ENCODE peak calls at places on chromosome 2, in nine cellular contexts. One of them, this sample, is unnamed.

GRCh38 chr2:180040146-180040925 is 33.2 kb upstream of the CWC22 start:
- DNase-seq in HCT116: no peak
- DNase-seq in breast epithelium: no peak
- DNase-seq in sigmoid colon: no peak
- DNase-seq in spleen: no peak
- DNase-seq in HepG2: no peak
- DNase-seq in GM23338: no peak
- DNase-seq in HL-60: no peak
- DNase-seq in H1: no peak
- DNase-seq in this sample: no peak

GRCh38 chr2:226649871-226650660 is 149.6 kb downstream of the IRS1 start:
- DNase-seq in HCT116: peak
- DNase-seq in breast epithelium: peak
- DNase-seq in sigmoid colon: peak
- DNase-seq in spleen: peak
- DNase-seq in HepG2: peak
- DNase-seq in GM23338: peak
- DNase-seq in HL-60: peak
- DNase-seq in H1: peak
- DNase-seq in this sample: no peak

GRCh38 chr2:186347472-186347871 is 138.6 kb upstream of the ZC3H15 start:
- DNase-seq in HCT116: no peak
- DNase-seq in breast epithelium: no peak
- DNase-seq in sigmoid colon: no peak
- DNase-seq in spleen: no peak
- DNase-seq in HepG2: no peak
- DNase-seq in GM23338: no peak
- DNase-seq in HL-60: no peak
- DNase-seq in H1: no peak
- DNase-seq in this sample: no peak

GRCh38 chr2:73906847-73907505 is 14.2 kb downstream of the ACTG2 start:
- DNase-seq in HCT116: no peak
- DNase-seq in breast epithelium: no peak
- DNase-seq in sigmoid colon: peak
- DNase-seq in spleen: no peak
- DNase-seq in HepG2: no peak
- DNase-seq in GM23338: no peak
- DNase-seq in HL-60: no peak
- DNase-seq in H1: no peak
- DNase-seq in this sample: no peak

GRCh38 chr2:68292108-68292710 is 27.5 kb downstream of the CNRIP1 start:
- DNase-seq in HCT116: peak
- DNase-seq in breast epithelium: no peak
- DNase-seq in sigmoid colon: no peak
- DNase-seq in spleen: no peak
- DNase-seq in HepG2: peak
- DNase-seq in GM23338: peak
- DNase-seq in HL-60: peak
- DNase-seq in H1: no peak
- DNase-seq in this sample: no peak

GRCh38 chr2:229344151-229344551 is 73.1 kb upstream of the PID1 start:
- DNase-seq in HCT116: no peak
- DNase-seq in breast epithelium: no peak
- DNase-seq in sigmoid colon: no peak
- DNase-seq in spleen: no peak
- DNase-seq in HepG2: no peak
- DNase-seq in GM23338: no peak
- DNase-seq in HL-60: no peak
- DNase-seq in H1: no peak
- DNase-seq in this sample: no peak

GRCh38 chr2:11703700-11704099 is 33.7 kb upstream of the NTSR2 start:
- DNase-seq in HCT116: no peak
- DNase-seq in breast epithelium: no peak
- DNase-seq in sigmoid colon: no peak
- DNase-seq in spleen: no peak
- DNase-seq in HepG2: no peak
- DNase-seq in GM23338: no peak
- DNase-seq in HL-60: no peak
- DNase-seq in H1: no peak
- DNase-seq in this sample: no peak

GRCh38 chr2:164706522-164706921 is 85.2 kb upstream of the GRB14 start:
- DNase-seq in HCT116: no peak
- DNase-seq in breast epithelium: no peak
- DNase-seq in sigmoid colon: no peak
- DNase-seq in spleen: no peak
- DNase-seq in HepG2: no peak
- DNase-seq in GM23338: no peak
- DNase-seq in HL-60: no peak
- DNase-seq in H1: no peak
- DNase-seq in this sample: no peak

GRCh38 chr2:64141711-64142405 is 2.4 kb downstream of the PELI1 start:
- DNase-seq in HCT116: no peak
- DNase-seq in breast epithelium: no peak
- DNase-seq in sigmoid colon: no peak
- DNase-seq in spleen: no peak
- DNase-seq in HepG2: no peak
- DNase-seq in GM23338: peak
- DNase-seq in HL-60: no peak
- DNase-seq in H1: no peak
- DNase-seq in this sample: no peak

GRCh38 chr2:29744976-29745375 is 176.4 kb downstream of the ALK start:
- DNase-seq in HCT116: no peak
- DNase-seq in breast epithelium: no peak
- DNase-seq in sigmoid colon: no peak
- DNase-seq in spleen: no peak
- DNase-seq in HepG2: no peak
- DNase-seq in GM23338: no peak
- DNase-seq in HL-60: no peak
- DNase-seq in H1: no peak
- DNase-seq in this sample: no peak

GRCh38 chr2:12717988-12718661 is 1.4 kb downstream of the TRIB2 start:
- DNase-seq in HCT116: no peak
- DNase-seq in breast epithelium: no peak
- DNase-seq in sigmoid colon: peak
- DNase-seq in spleen: peak
- DNase-seq in HepG2: no peak
- DNase-seq in GM23338: peak
- DNase-seq in HL-60: no peak
- DNase-seq in H1: no peak
- DNase-seq in this sample: no peak

GRCh38 chr2:20565623-20566236 is 85.2 kb downstream of the HS1BP3 start:
- DNase-seq in HCT116: no peak
- DNase-seq in breast epithelium: no peak
- DNase-seq in sigmoid colon: no peak
- DNase-seq in spleen: no peak
- DNase-seq in HepG2: peak
- DNase-seq in GM23338: no peak
- DNase-seq in HL-60: no peak
- DNase-seq in H1: no peak
- DNase-seq in this sample: no peak

GRCh38 chr2:206823178-206823577 is 57.8 kb downstream of the FASTKD2 start:
- DNase-seq in HCT116: no peak
- DNase-seq in breast epithelium: no peak
- DNase-seq in sigmoid colon: peak
- DNase-seq in spleen: no peak
- DNase-seq in HepG2: no peak
- DNase-seq in GM23338: no peak
- DNase-seq in HL-60: no peak
- DNase-seq in H1: no peak
- DNase-seq in this sample: no peak
- TF ChIP-seq POLR2AphosphoS5 in HCT116: no peak
- TF ChIP-seq POLR2AphosphoS5 in breast epithelium: no peak
- TF ChIP-seq POLR2AphosphoS5 in sigmoid colon: peak
- TF ChIP-seq POLR2AphosphoS5 in spleen: peak
- TF ChIP-seq POLR2AphosphoS5 in HepG2: no peak
- TF ChIP-seq POLR2AphosphoS5 in GM23338: no peak
- TF ChIP-seq POLR2AphosphoS5 in HL-60: no peak
- TF ChIP-seq POLR2AphosphoS5 in H1: no peak
- TF ChIP-seq POLR2AphosphoS5 in this sample: no peak

GRCh38 chr2:102141011-102141914 is 1.3 kb upstream of the IL1R1 start:
- DNase-seq in HCT116: no peak
- DNase-seq in breast epithelium: no peak
- DNase-seq in sigmoid colon: no peak
- DNase-seq in spleen: no peak
- DNase-seq in HepG2: no peak
- DNase-seq in GM23338: peak
- DNase-seq in HL-60: no peak
- DNase-seq in H1: no peak
- DNase-seq in this sample: no peak
- TF ChIP-seq POLR2AphosphoS5 in HCT116: no peak
- TF ChIP-seq POLR2AphosphoS5 in breast epithelium: no peak
- TF ChIP-seq POLR2AphosphoS5 in sigmoid colon: no peak
- TF ChIP-seq POLR2AphosphoS5 in spleen: peak
- TF ChIP-seq POLR2AphosphoS5 in HepG2: no peak
- TF ChIP-seq POLR2AphosphoS5 in GM23338: no peak
- TF ChIP-seq POLR2AphosphoS5 in HL-60: no peak
- TF ChIP-seq POLR2AphosphoS5 in H1: no peak
- TF ChIP-seq POLR2AphosphoS5 in this sample: no peak

GRCh38 chr2:234958746-234959395 is 7.1 kb downstream of the SH3BP4 start:
- DNase-seq in HCT116: no peak
- DNase-seq in breast epithelium: peak
- DNase-seq in sigmoid colon: peak
- DNase-seq in spleen: peak
- DNase-seq in HepG2: no peak
- DNase-seq in GM23338: no peak
- DNase-seq in HL-60: no peak
- DNase-seq in H1: no peak
- DNase-seq in this sample: no peak

GRCh38 chr2:234958311-234958710 is 6.5 kb downstream of the SH3BP4 start:
- DNase-seq in HCT116: no peak
- DNase-seq in breast epithelium: peak
- DNase-seq in sigmoid colon: peak
- DNase-seq in spleen: peak
- DNase-seq in HepG2: no peak
- DNase-seq in GM23338: no peak
- DNase-seq in HL-60: no peak
- DNase-seq in H1: no peak
- DNase-seq in this sample: no peak

GRCh38 chr2:234961784-234962183 is 10.0 kb downstream of the SH3BP4 start:
- DNase-seq in HCT116: no peak
- DNase-seq in breast epithelium: peak
- DNase-seq in sigmoid colon: no peak
- DNase-seq in spleen: peak
- DNase-seq in HepG2: no peak
- DNase-seq in GM23338: no peak
- DNase-seq in HL-60: no peak
- DNase-seq in H1: no peak
- DNase-seq in this sample: no peak

GRCh38 chr2:234957533-234958135 is 5.8 kb downstream of the SH3BP4 start:
- DNase-seq in HCT116: no peak
- DNase-seq in breast epithelium: no peak
- DNase-seq in sigmoid colon: no peak
- DNase-seq in spleen: peak
- DNase-seq in HepG2: no peak
- DNase-seq in GM23338: no peak
- DNase-seq in HL-60: no peak
- DNase-seq in H1: no peak
- DNase-seq in this sample: no peak

DNA sequence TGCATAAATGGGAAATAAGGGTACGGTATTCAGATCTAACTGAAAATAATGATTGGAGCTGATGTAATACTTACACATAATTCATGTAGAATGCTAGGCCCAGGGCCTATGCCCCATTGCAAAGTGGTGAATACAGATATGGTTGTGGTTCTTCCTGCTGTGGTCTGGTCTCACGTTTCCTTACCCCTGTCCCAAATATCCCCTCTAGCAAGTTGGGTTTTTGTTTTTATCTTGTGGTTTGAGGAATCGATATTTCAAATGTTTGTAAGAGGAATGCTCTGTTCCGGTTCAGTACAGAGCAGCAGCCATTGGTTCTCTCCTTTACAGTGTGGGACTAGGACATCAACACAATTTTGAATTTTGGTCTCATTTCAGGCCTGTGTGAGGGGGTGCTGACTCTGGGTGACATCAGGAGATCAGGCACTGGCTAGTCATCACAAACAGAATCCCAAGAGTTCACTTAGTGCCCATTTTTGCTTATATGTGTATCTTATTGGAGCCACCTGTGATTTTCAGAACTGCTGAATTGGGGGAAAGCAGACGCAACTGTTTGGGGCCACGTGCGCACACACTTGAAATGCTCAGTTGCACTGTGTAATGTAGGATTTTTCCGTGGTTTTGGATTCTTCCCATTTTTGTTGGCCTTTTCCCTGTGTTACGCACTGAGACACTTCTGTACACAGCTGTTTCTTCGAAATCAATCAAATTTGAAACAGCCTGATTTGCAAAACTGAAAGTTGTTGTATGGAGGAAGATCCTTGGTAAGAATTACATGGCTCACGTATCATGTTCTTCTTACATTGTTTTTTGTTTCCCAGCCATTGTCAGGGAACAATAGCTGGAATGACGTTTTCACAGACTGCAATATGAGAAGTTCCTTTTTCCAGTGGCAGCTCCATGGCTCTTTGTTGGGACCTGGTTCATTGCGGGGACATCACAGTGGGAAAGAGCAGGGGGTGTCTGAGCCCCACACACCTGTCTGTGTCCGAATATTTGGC is 8.6 kb downstream of the SH3BP4 start:
- DNase-seq in HCT116: no peak
- DNase-seq in breast epithelium: peak
- DNase-seq in sigmoid colon: no peak
- DNase-seq in spleen: no peak
- DNase-seq in HepG2: no peak
- DNase-seq in GM23338: peak
- DNase-seq in HL-60: no peak
- DNase-seq in H1: no peak
- DNase-seq in this sample: no peak
- TF ChIP-seq POLR2AphosphoS5 in HCT116: no peak
- TF ChIP-seq POLR2AphosphoS5 in breast epithelium: no peak
- TF ChIP-seq POLR2AphosphoS5 in sigmoid colon: no peak
- TF ChIP-seq POLR2AphosphoS5 in spleen: no peak
- TF ChIP-seq POLR2AphosphoS5 in HepG2: peak
- TF ChIP-seq POLR2AphosphoS5 in GM23338: no peak
- TF ChIP-seq POLR2AphosphoS5 in HL-60: no peak
- TF ChIP-seq POLR2AphosphoS5 in H1: no peak
- TF ChIP-seq POLR2AphosphoS5 in this sample: no peak

DNA sequence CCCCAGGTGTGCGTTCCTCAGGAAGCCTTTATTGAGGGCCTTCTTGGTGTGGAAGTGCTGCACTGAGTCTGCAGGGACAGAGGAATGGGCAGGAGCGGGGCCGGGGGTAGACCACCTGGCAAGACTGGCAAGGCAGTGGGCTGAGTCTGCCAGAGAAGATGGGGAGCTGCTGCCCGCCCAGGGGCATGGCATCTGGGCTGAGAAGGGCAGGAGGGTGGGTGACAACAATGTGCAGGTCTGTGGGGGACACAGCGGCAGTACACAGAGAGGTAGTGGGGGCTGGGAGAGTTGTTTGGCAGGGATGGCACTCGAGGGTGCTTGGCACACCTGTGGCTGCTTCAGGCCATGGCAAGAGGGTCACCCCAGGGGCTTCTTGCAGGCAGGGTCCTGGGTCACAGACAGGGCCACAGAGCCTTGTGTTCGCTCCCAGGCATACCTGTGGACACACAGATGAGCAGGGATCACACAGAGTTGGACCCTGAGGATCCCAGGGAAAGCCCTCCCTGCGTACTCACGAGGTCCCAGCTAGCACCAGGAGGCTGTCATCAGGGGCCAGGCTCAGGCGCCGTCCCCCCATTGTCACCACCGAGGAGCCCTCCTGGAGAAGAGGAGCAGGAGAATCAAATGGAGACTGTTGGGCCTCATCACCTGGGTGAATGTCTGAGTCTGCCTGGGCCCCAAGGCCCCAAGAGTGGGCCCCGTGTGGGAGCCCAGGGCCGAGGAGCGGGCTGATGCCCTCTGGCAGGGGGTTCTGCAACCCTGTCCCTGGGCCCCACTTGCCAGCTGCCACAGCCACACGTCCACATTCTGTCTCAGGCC is 3.4 kb upstream of the OXER1 start:
- DNase-seq in HCT116: no peak
- DNase-seq in breast epithelium: no peak
- DNase-seq in sigmoid colon: no peak
- DNase-seq in spleen: no peak
- DNase-seq in HepG2: no peak
- DNase-seq in GM23338: no peak
- DNase-seq in HL-60: no peak
- DNase-seq in H1: no peak
- DNase-seq in this sample: no peak
- TF ChIP-seq POLR2AphosphoS5 in HCT116: no peak
- TF ChIP-seq POLR2AphosphoS5 in breast epithelium: no peak
- TF ChIP-seq POLR2AphosphoS5 in sigmoid colon: no peak
- TF ChIP-seq POLR2AphosphoS5 in spleen: no peak
- TF ChIP-seq POLR2AphosphoS5 in HepG2: no peak
- TF ChIP-seq POLR2AphosphoS5 in GM23338: no peak
- TF ChIP-seq POLR2AphosphoS5 in HL-60: no peak
- TF ChIP-seq POLR2AphosphoS5 in H1: no peak
- TF ChIP-seq POLR2AphosphoS5 in this sample: no peak